ENCODE peak calls at places on chromosomes 13 and 19, in ten cellular contexts. L, C, H, T, N, D, X, G, W and M are unnamed samples.

GRCh38 chr19:5627395-5627904 is 4.6 kb downstream of the SAFB start:
- DNase-seq in T (peak), X (peak), C (no peak), L (no peak), G (peak), H (no peak), N (no peak), W (no peak), D (no peak), M (peak)

GRCh38 chr19:47069795-47070194 is 21.4 kb upstream of the TMEM160 start:
- DNase-seq in W (no peak), G (no peak), C (no peak), X (no peak), T (no peak), D (no peak), L (no peak), H (no peak), N (no peak), M (no peak)

GRCh38 chr19:57572415-57572947 is 6.2 kb downstream of the ZNF416 start:
- DNase-seq in W (no peak), L (no peak), H (no peak), N (no peak), G (no peak), X (no peak), T (no peak), D (no peak), C (no peak), M (no peak)

GRCh38 chr13:89457977-89458376 is 1786.8 kb downstream of the SLITRK5 start:
- DNase-seq in H (no peak), G (no peak), T (peak), D (no peak), N (peak), L (no peak), W (no peak), C (no peak), X (no peak), M (peak)

GRCh38 chr19:51552996-51553725 is 17.9 kb upstream of the ZNF175 start:
- DNase-seq in X (peak), H (peak), C (no peak), T (peak), L (no peak), G (peak), N (peak), W (no peak), D (no peak), M (peak)

GRCh38 chr13:82323101-82323500 is 1559.2 kb downstream of the SLITRK1 start:
- DNase-seq in W (no peak), C (no peak), D (no peak), X (no peak), T (no peak), G (no peak), H (no peak), L (no peak), N (no peak), M (no peak)

GRCh38 chr19:55309437-55309836 is 15.7 kb downstream of the TMEM150B start:
- DNase-seq in L (no peak), H (no peak), W (no peak), N (no peak), D (no peak), T (no peak), G (no peak), X (no peak), C (no peak), M (no peak)

GRCh38 chr13:30341815-30342570 is 34.6 kb upstream of the KATNAL1 start:
- DNase-seq in N (peak), L (peak), C (no peak), G (no peak), D (no peak), T (peak), H (peak), X (no peak), W (peak), M (peak)

GRCh38 chr19:38658462-38659306 is 11.2 kb downstream of the ACTN4 start:
- DNase-seq in N (peak), W (peak), T (peak), G (no peak), H (peak), C (peak), X (no peak), D (no peak), L (no peak), M (peak)

GRCh38 chr13:97307882-97308624 is 85.9 kb downstream of the MBNL2 start:
- DNase-seq in G (peak), X (no peak), N (peak), W (no peak), H (peak), L (no peak), C (no peak), T (peak), D (no peak), M (peak)

GRCh38 chr19:15463865-15464371 is 426 bp downstream of the RASAL3 start:
- DNase-seq in T (no peak), L (no peak), D (no peak), W (no peak), H (no peak), N (no peak), C (no peak), X (peak), G (peak), M (no peak)

GRCh38 chr13:80059789-80060188 is 281.1 kb downstream of the SPRY2 start:
- DNase-seq in C (no peak), G (no peak), X (no peak), L (no peak), D (no peak), H (no peak), T (no peak), W (no peak), N (no peak), M (no peak)

GRCh38 chr13:51806571-51806970 is 2.6 kb upstream of the DHRS12 start:
- DNase-seq in G (no peak), T (peak), D (no peak), L (no peak), C (no peak), X (peak), N (peak), W (no peak), H (no peak), M (peak)

GRCh38 chr13:60372141-60372540 is 24.9 kb upstream of the TDRD3 start:
- DNase-seq in C (no peak), G (no peak), N (no peak), W (no peak), H (no peak), T (no peak), D (no peak), X (no peak), L (no peak), M (no peak)

GRCh38 chr19:37243206-37243632 is 25.2 kb downstream of the ZNF383 start:
- DNase-seq in T (no peak), D (no peak), W (no peak), X (no peak), G (no peak), L (no peak), C (no peak), N (no peak), H (no peak), M (peak)

GRCh38 chr13:20546559-20546958 is 20.4 kb upstream of the IFT88 start:
- DNase-seq in N (no peak), H (no peak), G (no peak), D (no peak), W (no peak), L (no peak), X (no peak), C (no peak), T (no peak), M (no peak)

GRCh38 chr19:10450853-10451609 is 30.7 kb downstream of the PDE4A start:
- DNase-seq in G (peak), D (no peak), L (no peak), X (peak), W (no peak), C (no peak), H (no peak), N (no peak), T (no peak), M (no peak)

GRCh38 chr19:8158411-8159074 is 9.2 kb upstream of the FBN3 start:
- DNase-seq in C (peak), T (peak), W (peak), N (peak), D (peak), X (peak), L (no peak), G (peak), H (peak), M (peak)

GRCh38 chr13:51900471-51900870 is 38.7 kb downstream of the CCDC70 start:
- DNase-seq in L (no peak), X (no peak), D (no peak), G (no peak), N (no peak), T (no peak), W (no peak), C (no peak), H (no peak), M (no peak)

GRCh38 chr13:30895773-30896172 is 10.3 kb upstream of the MEDAG start:
- DNase-seq in G (peak), D (no peak), N (peak), T (peak), H (peak), C (no peak), X (no peak), L (no peak), W (peak), M (peak)

GRCh38 chr13:75326173-75327131 is 155.5 kb downstream of the TBC1D4 start:
- DNase-seq in C (no peak), D (no peak), H (no peak), W (no peak), X (no peak), L (no peak), T (peak), N (peak), G (no peak), M (peak)

GRCh38 chr19:18379803-18380747 is 5.9 kb upstream of the GDF15 start:
- DNase-seq in H (peak), W (peak), D (no peak), T (peak), X (no peak), N (peak), L (no peak), C (peak), G (peak), M (peak)

GRCh38 chr13:101649490-101650126 is 197.1 kb downstream of the ITGBL1 start:
- DNase-seq in D (no peak), H (peak), G (no peak), N (peak), L (no peak), W (peak), T (peak), X (no peak), C (no peak), M (peak)

GRCh38 chr19:41646589-41647204 is 19.8 kb upstream of the CEACAM4 start:
- DNase-seq in G (peak), L (no peak), D (no peak), X (peak), N (peak), H (peak), C (no peak), T (no peak), W (no peak), M (no peak)

GRCh38 chr19:771332-771785 is 20.4 kb downstream of the MISP start:
- DNase-seq in X (peak), L (no peak), T (peak), C (no peak), G (peak), W (no peak), H (peak), N (peak), D (no peak), M (peak)

GRCh38 chr13:98965325-98965724 is 12.5 kb downstream of the DOCK9 start:
- DNase-seq in C (no peak), D (peak), N (no peak), W (no peak), L (no peak), X (no peak), G (no peak), H (no peak), T (no peak), M (no peak)